ENCODE peak calls at places on chromosomes 2 and 18, in seven cellular contexts. R is BJ, M is astrocyte of the cerebellum, A is fibroblast of the aortic adventitia, T is endothelial cell of umbilical vein, W is body of pancreas, H is dorsolateral prefrontal cortex. U is an unnamed sample.

GRCh38 chr2:10864888-10865551 is 46.7 kb upstream of the KCNF1 start:
- DNase-seq in R (no peak), M (no peak), A (no peak), T (no peak), W (no peak), H (peak; percentile 43), U (no peak)

GRCh38 chr2:186862869-186863709 is 14.1 kb upstream of the ZSWIM2 start:
- DNase-seq in R (no peak), M (peak; percentile 23), A (peak; percentile 70), T (peak; percentile 85), W (no peak), H (no peak), U (no peak)

GRCh38 chr2:23579674-23580073 is 194.7 kb downstream of the KLHL29 start:
- DNase-seq in R (no peak), M (no peak), A (no peak), T (no peak), W (no peak), H (no peak), U (no peak)

GRCh38 chr2:235483313-235483712 is 10.5 kb upstream of the AGAP1 start:
- DNase-seq in R (no peak), M (no peak), A (no peak), T (no peak), W (no peak), H (no peak), U (no peak)

GRCh38 chr2:31256611-31257382 is 22.8 kb downstream of the EHD3 start:
- DNase-seq in R (no peak), M (no peak), A (no peak), T (no peak), W (no peak), H (no peak), U (no peak)

GRCh38 chr2:197633109-197633657 is 42.2 kb downstream of the RFTN2 start:
- DNase-seq in R (no peak), M (no peak), A (no peak), T (no peak), W (no peak), H (no peak), U (no peak)

GRCh38 chr2:47501374-47502200 is 98.6 kb downstream of the MSH2 start:
- DNase-seq in R (no peak), M (peak; percentile 11), A (no peak), T (peak; percentile 57), W (no peak), H (no peak), U (no peak)

GRCh38 chr2:74525717-74526648 is at the start of gene DQX1:
- DNase-seq in R (no peak), M (no peak), A (no peak), T (peak; percentile 28), W (no peak), H (no peak), U (no peak)

GRCh38 chr2:207759890-207760289 is 9.8 kb downstream of the FZD5 start:
- DNase-seq in R (no peak), M (no peak), A (no peak), T (no peak), W (no peak), H (no peak), U (no peak)

GRCh38 chr2:181955010-181955409 is 30.6 kb upstream of the PPP1R1C start:
- DNase-seq in R (no peak), M (no peak), A (peak; percentile 67), T (peak; percentile 88), W (no peak), H (no peak), U (no peak)

GRCh38 chr18:76376668-76377358 is 118.2 kb downstream of the ZNF516 start:
- DNase-seq in R (no peak), M (no peak), A (no peak), T (no peak), W (no peak), H (no peak), U (no peak)

GRCh38 chr2:86072271-86072858 is 33.3 kb downstream of the POLR1A start:
- DNase-seq in R (no peak), M (no peak), A (peak; percentile 74), T (peak; percentile 84), W (peak; percentile 94), H (no peak), U (no peak)

GRCh38 chr2:20645301-20645701 is 5.6 kb downstream of the HS1BP3 start:
- DNase-seq in R (no peak), M (no peak), A (no peak), T (no peak), W (no peak), H (no peak), U (no peak)

GRCh38 chr18:6994053-6994452 is 123.5 kb downstream of the LAMA1 start:
- DNase-seq in R (no peak), M (no peak), A (no peak), T (no peak), W (no peak), H (no peak), U (no peak)

GRCh38 chr2:118530976-118531375 is 316.5 kb downstream of the EN1 start:
- DNase-seq in R (no peak), M (no peak), A (peak; percentile 50), T (no peak), W (no peak), H (no peak), U (no peak)

GRCh38 chr2:48169066-48169724 is 262.9 kb upstream of the FBXO11 start:
- DNase-seq in R (peak; percentile 26), M (no peak), A (no peak), T (no peak), W (peak; percentile 31), H (no peak), U (no peak)

GRCh38 chr18:46152808-46153617 is 48.8 kb downstream of the HAUS1 start:
- DNase-seq in R (no peak), M (no peak), A (no peak), T (no peak), W (no peak), H (no peak), U (no peak)

GRCh38 chr18:13401404-13401803 is 182.8 kb downstream of the LDLRAD4 start:
- DNase-seq in R (no peak), M (no peak), A (no peak), T (no peak), W (no peak), H (no peak), U (no peak)

GRCh38 chr18:14978962-14979535 is 231.1 kb downstream of the ANKRD30B start:
- DNase-seq in R (no peak), M (no peak), A (peak; percentile 61), T (peak; percentile 6), W (peak; percentile 27), H (no peak), U (no peak)

GRCh38 chr2:1781291-1782080 is 37.2 kb upstream of the PXDN start:
- DNase-seq in R (no peak), M (no peak), A (no peak), T (no peak), W (no peak), H (no peak), U (no peak)

GRCh38 chr2:204340511-204340910 is 204.8 kb upstream of the PARD3B start:
- DNase-seq in R (no peak), M (no peak), A (no peak), T (no peak), W (no peak), H (no peak), U (no peak)

GRCh38 chr2:32064021-32064678 is 794 bp downstream of the SPAST start:
- DNase-seq in R (no peak), M (no peak), A (peak; percentile 9), T (peak; percentile 32), W (no peak), H (no peak), U (no peak)

DNA sequence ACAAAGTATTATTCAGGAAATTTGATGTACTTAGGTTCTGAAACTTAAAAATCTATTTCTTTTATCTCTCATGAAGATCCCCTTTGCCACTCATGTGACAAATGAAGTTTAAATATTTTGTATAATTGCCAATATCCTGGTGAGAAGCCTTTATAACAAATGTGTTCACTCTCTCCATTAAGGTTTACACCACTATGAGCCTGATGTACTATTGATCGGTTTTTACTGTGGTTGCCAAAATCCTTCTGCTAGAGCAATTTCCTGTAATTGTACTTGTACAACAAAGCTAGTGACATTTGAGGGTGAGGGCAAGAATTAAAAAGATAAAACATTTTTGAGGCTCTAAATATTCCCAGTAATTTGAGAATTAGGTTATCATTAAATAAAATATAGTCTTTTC is 222.3 kb upstream of the CDH19 start:
- DNase-seq in R (no peak), M (no peak), A (no peak), T (peak; percentile 54), W (no peak), H (no peak), U (no peak)
- TF ChIP-seq CTCF in R (no peak), M (no peak), A (no peak), T (no peak), W (no peak), H (no peak), U (no peak)

GRCh38 chr2:24827321-24828261 is 34.4 kb downstream of the CENPO start:
- DNase-seq in R (peak; percentile 29), M (peak; percentile 87), A (peak; percentile 93), T (peak; percentile 82), W (peak; percentile 89), H (peak; percentile 86), U (peak; percentile 29)
- H3K4me3 ChIP-seq in R (no peak overlapping the region), M (no peak overlapping the region), A (no peak overlapping the region), T (no peak overlapping the region), W (no peak overlapping the region), H (peak overlapping the region; percentile 17), U (no peak overlapping the region)

DNA sequence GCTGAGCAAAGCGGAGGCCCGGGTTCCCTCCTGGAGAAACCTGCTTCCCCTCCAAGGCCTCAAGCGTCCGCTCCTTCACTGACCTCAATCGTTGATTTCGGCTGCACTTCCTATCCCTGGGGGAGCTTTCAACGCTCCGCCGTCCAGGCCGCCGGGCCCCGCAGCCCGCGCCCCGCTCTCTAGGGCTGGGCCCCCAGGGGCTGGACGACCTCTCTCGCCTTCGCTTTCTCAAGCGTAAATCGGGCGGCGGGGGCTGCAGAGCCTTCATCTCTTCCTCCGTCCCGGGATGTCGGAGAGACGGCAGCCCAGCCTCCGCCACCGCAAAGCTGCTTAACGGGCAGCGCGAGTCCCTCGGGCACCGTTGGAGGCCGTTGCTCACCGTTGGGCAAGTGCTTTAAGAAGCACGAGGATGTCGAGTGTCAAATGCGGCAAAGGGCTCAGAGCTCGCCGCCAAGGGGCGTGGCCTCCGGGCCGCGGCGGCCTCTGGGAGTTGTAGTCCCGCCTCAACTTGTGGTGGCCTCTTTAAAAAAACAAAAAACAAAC is 8.5 kb downstream of the HES6 start:
- DNase-seq in R (no peak), M (no peak), A (peak; percentile 40), T (peak; percentile 72), W (peak; percentile 86), H (peak; percentile 77), U (peak; percentile 16)
- TF ChIP-seq CTCF in R (no peak), M (no peak), A (no peak), T (no peak), W (no peak), H (no peak), U (no peak)

DNA sequence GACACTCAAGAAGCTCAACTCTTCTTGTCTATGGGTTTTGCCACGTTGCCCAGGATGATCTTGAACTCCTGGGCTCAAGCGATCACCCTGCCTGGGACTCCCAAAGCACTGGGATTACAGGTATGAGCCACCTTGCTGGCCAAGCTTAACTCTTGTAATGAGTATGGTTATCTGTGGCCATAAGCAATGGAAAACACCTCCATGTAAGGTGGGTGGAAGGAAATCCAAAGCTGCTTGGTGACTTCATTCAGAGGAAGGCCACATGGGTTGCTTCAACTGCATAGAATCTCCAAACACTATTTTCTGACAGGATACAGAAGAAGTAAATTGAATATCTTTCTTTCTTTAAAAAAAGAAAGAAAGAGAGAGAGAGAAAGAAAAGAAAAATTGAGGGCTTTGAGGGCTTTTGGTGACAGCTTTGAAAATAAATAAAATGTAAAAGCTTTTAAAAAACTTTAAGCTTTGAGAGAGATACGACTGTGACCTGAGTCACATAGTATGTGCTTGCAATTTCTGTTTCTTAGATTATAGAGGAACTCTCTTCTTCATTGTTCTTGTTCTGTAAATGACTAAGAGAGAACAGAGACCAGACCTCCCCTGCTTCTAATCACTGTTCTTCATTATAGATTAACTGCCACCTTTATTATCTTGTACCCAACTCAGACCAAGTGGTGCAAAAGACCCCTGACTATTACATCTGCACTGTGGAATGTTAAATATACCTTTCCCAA is 123.1 kb upstream of the NDUFV2 start:
- DNase-seq in R (no peak), M (no peak), A (no peak), T (no peak), W (no peak), H (no peak), U (no peak)
- H3K4me3 ChIP-seq in R (no peak overlapping the region), M (no peak overlapping the region), A (no peak overlapping the region), T (no peak overlapping the region), W (no peak overlapping the region), H (no peak overlapping the region), U (no peak overlapping the region)

U was measured in epithelial cell of proximal tubule.